ENCODE peak calls at places on chromosomes 6 and 20, in ten cellular contexts. J is GM13976; V is activated naive CD4-positive, alpha-beta T cell treated with anti-CD3 and anti-CD28 coated beads, Interleukin-2, amount 10 ng/mL, durations not matched to agents 7 days and 5 days; P is HT1080; E is heart right ventricle; C is activated CD4-positive, alpha-beta T cell treated with anti-CD3 and anti-CD28 coated beads for 36 hours; X is activated CD4-positive, CD25-positive, alpha-beta regulatory T cell treated with anti-CD3 and anti-CD28 coated beads, Interleukin-2, amount 50 U/mL, for 16 hours; U is RPMI8226; F is EL; T is fibroblast of the aortic adventitia. M is an unnamed sample.

GRCh38 chr6:143950874-143951273 is 57.2 kb downstream of the PLAGL1 start:
- DNase-seq in J (no peak), V (no peak), P (no peak), E (no peak), C (no peak), X (no peak), U (no peak), F (no peak), T (no peak), M (no peak)

GRCh38 chr6:30722280-30723112 is 2.3 kb downstream of the TUBB start:
- DNase-seq in J (peak), V (peak), P (peak), E (peak), C (peak), X (peak), U (peak), F (peak), T (peak), M (peak)

GRCh38 chr6:88157106-88157505 is 9.0 kb downstream of the CNR1 start:
- DNase-seq in J (no peak), V (no peak), P (no peak), E (no peak), C (no peak), X (no peak), U (no peak), F (no peak), T (peak), M (no peak)

GRCh38 chr6:35044145-35044745 is 96.9 kb downstream of the TCP11 start:
- DNase-seq in J (no peak), V (no peak), P (peak), E (no peak), C (no peak), X (no peak), U (no peak), F (no peak), T (no peak), M (no peak)

GRCh38 chr20:1895674-1896496 is 678 bp downstream of the SIRPA start:
- DNase-seq in J (no peak), V (no peak), P (no peak), E (peak), C (no peak), X (no peak), U (peak), F (peak), T (peak), M (no peak)

GRCh38 chr6:141169419-141169818 is 963.3 kb upstream of the GJE1 start:
- DNase-seq in J (no peak), V (no peak), P (no peak), E (no peak), C (no peak), X (no peak), U (no peak), F (peak), T (peak), M (no peak)

GRCh38 chr6:130600880-130601341 is 226.3 kb upstream of the SMLR1 start:
- DNase-seq in J (no peak), V (no peak), P (peak), E (no peak), C (no peak), X (no peak), U (no peak), F (peak), T (peak), M (no peak)

GRCh38 chr6:15066433-15067337 is 179.2 kb upstream of the JARID2 start:
- DNase-seq in J (no peak), V (no peak), P (peak), E (no peak), C (no peak), X (no peak), U (no peak), F (peak), T (peak), M (peak)

GRCh38 chr6:6825986-6826901 is 237.7 kb downstream of the LY86 start:
- DNase-seq in J (peak), V (no peak), P (peak), E (peak), C (no peak), X (no peak), U (peak), F (peak), T (no peak), M (peak)

GRCh38 chr20:39069976-39070375 is 107.8 kb downstream of the DHX35 start:
- DNase-seq in J (no peak), V (no peak), P (no peak), E (no peak), C (no peak), X (no peak), U (no peak), F (peak), T (no peak), M (no peak)

GRCh38 chr6:169939554-169940164 is 188.2 kb downstream of the ERMARD start:
- DNase-seq in J (peak), V (no peak), P (no peak), E (no peak), C (no peak), X (no peak), U (no peak), F (no peak), T (no peak), M (no peak)

GRCh38 chr6:83824388-83824801 is 28.8 kb upstream of the RIPPLY2 start:
- DNase-seq in J (no peak), V (no peak), P (peak), E (no peak), C (no peak), X (no peak), U (no peak), F (peak), T (peak), M (no peak)

GRCh38 chr6:93675856-93676255 is 256.5 kb upstream of the EPHA7 start:
- DNase-seq in J (no peak), V (no peak), P (no peak), E (no peak), C (no peak), X (no peak), U (no peak), F (no peak), T (no peak), M (no peak)

GRCh38 chr6:112933947-112934346 is 586.8 kb downstream of the RFPL4B start:
- DNase-seq in J (no peak), V (no peak), P (no peak), E (no peak), C (no peak), X (no peak), U (no peak), F (peak), T (no peak), M (no peak)

GRCh38 chr20:10763117-10763516 is 89.3 kb upstream of the JAG1 start:
- DNase-seq in J (no peak), V (no peak), P (no peak), E (no peak), C (no peak), X (no peak), U (no peak), F (peak), T (peak), M (no peak)

GRCh38 chr20:31767805-31768204 is 28.7 kb downstream of the TPX2 start:
- DNase-seq in J (no peak), V (no peak), P (no peak), E (no peak), C (no peak), X (no peak), U (no peak), F (no peak), T (no peak), M (no peak)

GRCh38 chr20:53828673-53829085 is 235.0 kb upstream of the ZNF217 start:
- DNase-seq in J (no peak), V (no peak), P (peak), E (no peak), C (no peak), X (no peak), U (no peak), F (peak), T (peak), M (peak)

GRCh38 chr20:51931321-51931720 is 129.0 kb upstream of the SALL4 start:
- DNase-seq in J (no peak), V (no peak), P (no peak), E (no peak), C (no peak), X (no peak), U (no peak), F (no peak), T (no peak), M (no peak)

GRCh38 chr6:137764464-137764863 is 102.6 kb upstream of the TNFAIP3 start:
- DNase-seq in J (no peak), V (no peak), P (peak), E (no peak), C (no peak), X (no peak), U (no peak), F (peak), T (peak), M (no peak)

GRCh38 chr6:44594471-44594870 is 207.0 kb downstream of the CDC5L start:
- DNase-seq in J (no peak), V (no peak), P (no peak), E (no peak), C (no peak), X (no peak), U (no peak), F (no peak), T (no peak), M (no peak)

GRCh38 chr20:48629960-48630315 is 197.9 kb downstream of the PREX1 start:
- DNase-seq in J (no peak), V (no peak), P (no peak), E (no peak), C (no peak), X (no peak), U (no peak), F (no peak), T (no peak), M (no peak)

M was measured in KBM-7.